ENCODE peak calls at places on chromosomes 2 and 18, in seven cellular contexts. C is stimulated activated CD4-positive, alpha-beta T cell treated with anti-CD3 and anti-CD28 coated beads, Interleukin-1b, Interleukin-23, amount 100 ng/mL, for 4 hours; I is NCI-H460; B is GM13977; O is posterior vena cava; U is naive thymus-derived CD8-positive, alpha-beta T cell; Z is choroid plexus epithelial cell. K is an unnamed sample.

GRCh38 chr2:240410808-240411207 is 24.7 kb upstream of the GPC1 start:
- DNase-seq in U (no peak), B (no peak), I (no peak), C (no peak), Z (no peak), O (no peak), K (no peak)

GRCh38 chr2:112257575-112257974 is 2.7 kb upstream of the ZC3H8 start:
- DNase-seq in I (no peak), U (no peak), C (no peak), O (no peak), B (no peak), Z (peak), K (no peak)

GRCh38 chr2:102841107-102841840 is 79.4 kb downstream of the TMEM182 start:
- DNase-seq in C (peak), I (peak), B (peak), U (no peak), Z (peak), O (no peak), K (no peak)

GRCh38 chr2:54632733-54633692 is 90.4 kb upstream of the EML6 start:
- DNase-seq in C (no peak), Z (peak), O (peak), U (no peak), B (no peak), I (no peak), K (no peak)

GRCh38 chr18:72233106-72233505 is 311.0 kb downstream of the CBLN2 start:
- DNase-seq in U (no peak), B (no peak), O (no peak), C (no peak), I (no peak), Z (no peak), K (no peak)

GRCh38 chr2:177068967-177069366 is 143.6 kb upstream of the HNRNPA3 start:
- DNase-seq in O (no peak), B (no peak), C (no peak), I (no peak), U (no peak), Z (no peak), K (no peak)

GRCh38 chr2:132374961-132375360 is 41.6 kb upstream of the GPR39 start:
- DNase-seq in I (no peak), B (no peak), O (no peak), U (no peak), Z (peak), C (no peak), K (no peak)

GRCh38 chr2:238105506-238106338 is 5.6 kb downstream of the ESPNL start:
- DNase-seq in C (no peak), U (no peak), I (no peak), O (peak), B (no peak), Z (no peak), K (peak)

GRCh38 chr18:38318416-38318815 is 752.8 kb upstream of the CELF4 start:
- DNase-seq in B (no peak), I (no peak), O (no peak), Z (no peak), C (no peak), U (no peak), K (no peak)

GRCh38 chr2:157444643-157445040 is 753 bp upstream of the CYTIP start:
- DNase-seq in Z (no peak), I (no peak), B (peak), U (no peak), O (no peak), C (no peak), K (peak)

GRCh38 chr2:69013837-69014796 is 1.1 kb downstream of the ANTXR1 start:
- DNase-seq in O (no peak), Z (peak), U (no peak), B (no peak), C (no peak), I (peak), K (no peak)

GRCh38 chr2:226797989-226798421 is 1.6 kb downstream of the IRS1 start:
- DNase-seq in B (no peak), O (no peak), I (no peak), Z (peak), C (no peak), U (no peak), K (peak)

GRCh38 chr2:43142921-43143438 is 83.4 kb downstream of the ZFP36L2 start:
- DNase-seq in U (no peak), Z (peak), O (no peak), C (no peak), B (no peak), I (no peak), K (peak)

GRCh38 chr2:61926921-61927477 is 21.5 kb downstream of the COMMD1 start:
- DNase-seq in C (no peak), U (no peak), Z (no peak), B (no peak), O (no peak), I (no peak), K (no peak)

GRCh38 chr2:201758229-201758628 is 22.5 kb downstream of the ALS2 start:
- DNase-seq in Z (no peak), B (no peak), C (no peak), I (no peak), U (no peak), O (no peak), K (no peak)

GRCh38 chr18:12283256-12283655 is 24.8 kb upstream of the TUBB6 start:
- DNase-seq in Z (peak), C (no peak), I (no peak), U (no peak), B (no peak), O (no peak), K (no peak)

GRCh38 chr2:61017556-61018318 is at the start of the genes PEX13 and PUS10:
- DNase-seq in B (peak), C (peak), Z (peak), U (peak), I (peak), O (peak), K (peak)

GRCh38 chr2:119469661-119470297 is 38.1 kb downstream of the TMEM37 start:
- DNase-seq in U (no peak), C (no peak), O (no peak), Z (no peak), B (no peak), I (no peak), K (no peak)

GRCh38 chr2:70902067-70902442 is 33.6 kb upstream of the ATP6V1B1 start:
- DNase-seq in I (no peak), U (no peak), O (no peak), Z (no peak), B (no peak), C (no peak), K (no peak)

GRCh38 chr18:63366270-63366990 is 576 bp downstream of the KDSR start:
- DNase-seq in C (peak), U (peak), Z (peak), O (peak), I (peak), B (peak), K (peak)

GRCh38 chr2:71455741-71456569 is 2.6 kb downstream of the DYSF start:
- DNase-seq in B (no peak), Z (no peak), C (no peak), O (no peak), I (no peak), U (no peak), K (no peak)